ENCODE peak calls at places on chromosomes 5 and 9, in nine cellular contexts. G, V, H, O, Q, R, B, U and P are unnamed samples.
A peak's percentile ranks its signal among the peaks of the same experiment; 100 is the strongest.

GRCh38 chr5:154857091-154857533 is 1.3 kb upstream of the CNOT8 start:
- DNase-seq in G (peak; percentile 42), V (peak; percentile 57), H (no peak), O (no peak), Q (no peak), R (peak; percentile 39), B (peak; percentile 73), U (no peak), P (peak; percentile 64)

GRCh38 chr5:138212828-138213160 is 329 bp downstream of the CDC23 start:
- DNase-seq in G (no peak), V (no peak), H (no peak), O (no peak), Q (no peak), R (no peak), B (peak; percentile 56), U (no peak), P (no peak)

GRCh38 chr9:114424126-114424525 is 36.3 kb upstream of the AKNA start:
- DNase-seq in G (no peak), V (no peak), H (no peak), O (no peak), Q (no peak), R (no peak), B (no peak), U (no peak), P (no peak)

GRCh38 chr9:109017061-109017460 is 3.8 kb upstream of the CTNNAL1 start:
- DNase-seq in G (no peak), V (no peak), H (no peak), O (no peak), Q (no peak), R (no peak), B (no peak), U (no peak), P (no peak)

GRCh38 chr9:92771309-92771708 is 6.7 kb upstream of the BICD2 start:
- DNase-seq in G (no peak), V (no peak), H (no peak), O (peak; percentile 56), Q (no peak), R (peak; percentile 90), B (no peak), U (no peak), P (no peak)

GRCh38 chr5:18999478-18999877 is 988.5 kb downstream of the CDH18 start:
- DNase-seq in G (no peak), V (no peak), H (no peak), O (no peak), Q (no peak), R (no peak), B (no peak), U (no peak), P (no peak)

GRCh38 chr5:141487131-141487530 is 1.8 kb upstream of the PCDHGC5 start:
- DNase-seq in G (no peak), V (no peak), H (peak; percentile 48), O (no peak), Q (no peak), R (no peak), B (no peak), U (no peak), P (no peak)

GRCh38 chr5:122586351-122586750 is 188.5 kb upstream of the SNX2 start:
- DNase-seq in G (no peak), V (no peak), H (no peak), O (no peak), Q (no peak), R (no peak), B (no peak), U (no peak), P (no peak)

GRCh38 chr5:122844136-122844915 is 1.1 kb upstream of the SNX24 start:
- DNase-seq in G (no peak), V (no peak), H (no peak), O (no peak), Q (no peak), R (peak; percentile 79), B (peak; percentile 59), U (no peak), P (no peak)